ENCODE peak calls at places on chromosomes 4 and X, in eight cellular contexts. J is fibroblast of mammary gland, F is mammary epithelial cell, Z is psoas muscle, S is thoracic aorta, U is BJ, R is H1, M is left ventricle myocardium inferior. K is an unnamed sample.
A peak's percentile ranks its signal among the peaks of the same experiment; 100 is the strongest.

GRCh38 chr4:86543560-86544312 is 50.4 kb upstream of the PTPN13 start:
- DNase-seq in R (no peak), M (no peak), U (no peak), J (no peak), F (no peak), S (no peak), Z (no peak), K (no peak)

GRCh38 chr4:110865611-110866254 is 242.9 kb upstream of the PITX2 start:
- DNase-seq in F (no peak), U (peak; percentile 58), Z (no peak), S (no peak), R (no peak), J (peak; percentile 82), M (no peak), K (no peak)

GRCh38 chr4:108111781-108112180 is 57.0 kb downstream of the LEF1 start:
- DNase-seq in F (no peak), J (no peak), S (no peak), Z (no peak), R (no peak), M (no peak), U (no peak), K (no peak)

GRCh38 chrX:47643926-47644325 is 6.4 kb downstream of the ELK1 start:
- DNase-seq in J (peak; percentile 47), Z (no peak), U (no peak), F (no peak), R (no peak), M (no peak), S (no peak), K (no peak)

GRCh38 chr4:85478576-85478975 is 3.6 kb downstream of the ARHGAP24 start:
- DNase-seq in Z (no peak), U (no peak), F (no peak), M (no peak), J (peak; percentile 80), S (no peak), R (no peak), K (no peak)

GRCh38 chr4:39950861-39951481 is 26.7 kb downstream of the PDS5A start:
- DNase-seq in M (no peak), Z (no peak), F (no peak), S (no peak), R (no peak), U (no peak), J (no peak), K (no peak)

GRCh38 chr4:42237451-42237850 is 85.0 kb upstream of the BEND4 start:
- DNase-seq in M (no peak), Z (no peak), U (no peak), R (no peak), J (no peak), F (no peak), S (no peak), K (no peak)

GRCh38 chr4:119898211-119898610 is 168.4 kb downstream of the MAD2L1 start:
- DNase-seq in R (no peak), U (no peak), J (no peak), M (no peak), S (no peak), F (no peak), Z (no peak), K (no peak)

GRCh38 chrX:73581002-73581628 is 18.1 kb downstream of the CHIC1 start:
- DNase-seq in F (no peak), S (no peak), R (no peak), U (no peak), M (no peak), J (no peak), Z (no peak), K (no peak)

GRCh38 chr4:123524958-123525628 is 128.5 kb downstream of the SPRY1 start:
- DNase-seq in R (no peak), J (no peak), S (no peak), M (no peak), Z (no peak), F (no peak), U (no peak), K (no peak)

GRCh38 chr4:5165419-5166369 is 114.4 kb downstream of the STK32B start:
- DNase-seq in S (no peak), U (no peak), Z (no peak), J (no peak), F (no peak), R (no peak), M (no peak), K (no peak)

GRCh38 chr4:41169256-41169655 is 45.1 kb downstream of the APBB2 start:
- DNase-seq in F (no peak), S (no peak), J (no peak), Z (no peak), M (no peak), U (no peak), R (no peak), K (no peak)

GRCh38 chrX:72069380-72070160 is 62.1 kb downstream of the RTL5 start:
- DNase-seq in J (no peak), R (no peak), Z (no peak), M (no peak), S (no peak), F (no peak), U (no peak), K (no peak)

GRCh38 chr4:176949022-176949421 is 156.3 kb upstream of the VEGFC start:
- DNase-seq in U (no peak), F (no peak), J (peak; percentile 77), Z (peak; percentile 17), M (peak; percentile 17), R (no peak), S (no peak), K (no peak)

GRCh38 chr4:121632686-121633085 is 64.1 kb downstream of the ANXA5 start:
- DNase-seq in J (no peak), Z (no peak), S (no peak), U (no peak), M (no peak), F (no peak), R (no peak), K (no peak)
- H3K4me3 ChIP-seq in J (no peak overlapping the region), Z (no peak overlapping the region), S (no peak overlapping the region), U (no peak overlapping the region), M (no peak overlapping the region), F (no peak overlapping the region), R (no peak overlapping the region), K (no peak overlapping the region)

GRCh38 chr4:94741304-94741703 is 16.5 kb upstream of the BMPR1B start:
- DNase-seq in M (no peak), J (peak; percentile 24), U (no peak), S (no peak), F (no peak), Z (no peak), R (no peak), K (no peak)

GRCh38 chr4:94743838-94744237 is 13.9 kb upstream of the BMPR1B start:
- DNase-seq in S (no peak), Z (no peak), M (no peak), R (no peak), F (no peak), U (no peak), J (no peak), K (no peak)

GRCh38 chr4:94744830-94745229 is 12.9 kb upstream of the BMPR1B start:
- DNase-seq in J (no peak), U (no peak), R (no peak), S (no peak), F (no peak), M (no peak), Z (no peak), K (no peak)

GRCh38 chr4:94746746-94747145 is 11.0 kb upstream of the BMPR1B start:
- DNase-seq in Z (no peak), S (no peak), M (no peak), U (no peak), R (no peak), F (no peak), J (no peak), K (no peak)
- TF ChIP-seq CTCF in Z (peak; percentile 18), S (no peak), M (peak; percentile 17), U (no peak), R (no peak), F (peak; percentile 26), J (peak; percentile 17), K (no peak)

GRCh38 chrX:10509397-10509796 is 111.0 kb downstream of the MID1 start:
- DNase-seq in U (no peak), R (no peak), M (no peak), S (no peak), J (no peak), F (no peak), Z (no peak), K (no peak)

GRCh38 chrX:10513974-10514373 is 106.4 kb downstream of the MID1 start:
- DNase-seq in U (no peak), S (no peak), J (no peak), F (no peak), Z (no peak), R (no peak), M (no peak), K (no peak)

GRCh38 chrX:10514891-10515290 is 105.5 kb downstream of the MID1 start:
- DNase-seq in U (no peak), J (peak; percentile 42), Z (no peak), S (no peak), F (no peak), M (no peak), R (no peak), K (no peak)

GRCh38 chrX:10512741-10513140 is 107.6 kb downstream of the MID1 start:
- DNase-seq in U (no peak), J (no peak), R (no peak), M (no peak), F (no peak), S (no peak), Z (no peak), K (no peak)

DNA sequence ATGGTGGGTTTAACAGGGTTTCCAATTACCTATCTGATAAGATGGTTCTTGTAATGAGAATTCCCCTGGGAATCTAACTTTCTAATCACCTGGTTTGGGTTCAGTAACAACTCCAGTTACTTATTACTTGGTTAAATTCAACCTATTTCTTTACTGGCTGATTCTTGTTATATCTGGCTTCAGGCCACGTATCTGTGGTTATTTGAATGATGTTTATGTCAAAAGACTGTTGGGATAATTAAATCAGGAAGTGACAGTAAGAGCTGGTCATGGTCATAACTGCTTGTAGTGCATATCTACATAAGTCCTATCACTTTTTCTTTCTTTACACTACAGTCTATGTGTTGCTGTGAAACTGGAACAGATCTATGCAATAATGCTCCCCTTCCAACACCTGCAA is 108.1 kb downstream of the MID1 start:
- DNase-seq in S (no peak), J (peak; percentile 53), M (no peak), U (no peak), Z (no peak), F (peak; percentile 57), R (no peak), K (no peak)
- H3K4me3 ChIP-seq in S (no peak overlapping the region), J (no peak overlapping the region), M (no peak overlapping the region), U (no peak overlapping the region), Z (no peak overlapping the region), F (no peak overlapping the region), R (no peak overlapping the region), K (no peak overlapping the region)

GRCh38 chr4:95162867-95163266 is 385.9 kb downstream of the UNC5C start:
- DNase-seq in Z (no peak), J (no peak), U (no peak), S (no peak), M (no peak), R (no peak), F (no peak), K (no peak)

GRCh38 chr4:95165926-95166524 is 382.7 kb downstream of the UNC5C start:
- DNase-seq in F (peak; percentile 54), Z (no peak), J (peak; percentile 72), R (no peak), S (no peak), U (no peak), M (no peak), K (peak; percentile 37)

GRCh38 chr4:95161781-95162469 is 386.8 kb downstream of the UNC5C start:
- DNase-seq in S (no peak), U (no peak), M (no peak), F (no peak), Z (no peak), R (no peak), J (no peak), K (no peak)

GRCh38 chr4:95170176-95170575 is 378.6 kb downstream of the UNC5C start:
- DNase-seq in Z (no peak), M (no peak), U (no peak), J (no peak), S (no peak), F (no peak), R (no peak), K (no peak)

GRCh38 chr4:95167809-95168208 is 381.0 kb downstream of the UNC5C start:
- DNase-seq in R (no peak), F (no peak), Z (no peak), M (no peak), U (no peak), J (no peak), S (no peak), K (no peak)
- TF ChIP-seq CTCF in R (peak; percentile 7), F (no peak), Z (no peak), M (no peak), U (no peak), J (no peak), S (no peak), K (no peak)